ENCODE peak calls at places on chromosomes 1 and 21, in eight cellular contexts. One of them, this sample, is unnamed.

GRCh38 chr1:94011709-94012590 is 102.7 kb upstream of the GCLM start:
- DNase-seq in CD8-positive, alpha-beta T cell: no peak
- DNase-seq in glutamatergic neuron: peak
- DNase-seq in mesothelial cell of epicardium: no peak
- DNase-seq in tibial artery: no peak
- DNase-seq in IMR-90: peak
- DNase-seq in lower lobe of right lung: no peak
- DNase-seq in fibroblast of pulmonary artery: no peak
- DNase-seq in this sample: no peak

GRCh38 chr1:112245114-112245513 is 150.9 kb upstream of the CTTNBP2NL start:
- DNase-seq in mesothelial cell of epicardium: no peak
- DNase-seq in fibroblast of pulmonary artery: no peak
- DNase-seq in glutamatergic neuron: no peak
- DNase-seq in IMR-90: no peak
- DNase-seq in lower lobe of right lung: no peak
- DNase-seq in CD8-positive, alpha-beta T cell: no peak
- DNase-seq in tibial artery: no peak
- DNase-seq in this sample: no peak

GRCh38 chr1:88519156-88519555 is 164.9 kb upstream of the PKN2 start:
- DNase-seq in fibroblast of pulmonary artery: no peak
- DNase-seq in mesothelial cell of epicardium: no peak
- DNase-seq in IMR-90: peak
- DNase-seq in tibial artery: no peak
- DNase-seq in lower lobe of right lung: no peak
- DNase-seq in glutamatergic neuron: no peak
- DNase-seq in CD8-positive, alpha-beta T cell: no peak
- DNase-seq in this sample: no peak

GRCh38 chr1:234535763-234536515 is 57.0 kb upstream of the TARBP1 start:
- DNase-seq in IMR-90: peak
- DNase-seq in CD8-positive, alpha-beta T cell: no peak
- DNase-seq in glutamatergic neuron: no peak
- DNase-seq in fibroblast of pulmonary artery: peak
- DNase-seq in mesothelial cell of epicardium: no peak
- DNase-seq in tibial artery: peak
- DNase-seq in lower lobe of right lung: peak
- DNase-seq in this sample: no peak

GRCh38 chr1:220885971-220886370 is 6.7 kb downstream of the HLX start:
- DNase-seq in lower lobe of right lung: no peak
- DNase-seq in CD8-positive, alpha-beta T cell: no peak
- DNase-seq in glutamatergic neuron: no peak
- DNase-seq in IMR-90: no peak
- DNase-seq in tibial artery: no peak
- DNase-seq in mesothelial cell of epicardium: no peak
- DNase-seq in fibroblast of pulmonary artery: no peak
- DNase-seq in this sample: no peak

GRCh38 chr1:110524311-110525249 is 5.6 kb upstream of the KCNA10 start:
- DNase-seq in fibroblast of pulmonary artery: peak
- DNase-seq in glutamatergic neuron: peak
- DNase-seq in tibial artery: no peak
- DNase-seq in IMR-90: peak
- DNase-seq in mesothelial cell of epicardium: peak
- DNase-seq in lower lobe of right lung: no peak
- DNase-seq in CD8-positive, alpha-beta T cell: peak
- DNase-seq in this sample: peak

GRCh38 chr1:236130372-236130771 is 12.0 kb upstream of the GPR137B start:
- DNase-seq in glutamatergic neuron: no peak
- DNase-seq in IMR-90: no peak
- DNase-seq in fibroblast of pulmonary artery: no peak
- DNase-seq in CD8-positive, alpha-beta T cell: no peak
- DNase-seq in mesothelial cell of epicardium: no peak
- DNase-seq in lower lobe of right lung: no peak
- DNase-seq in tibial artery: no peak
- DNase-seq in this sample: no peak

GRCh38 chr1:39359028-39359570 is 132.3 kb upstream of the BMP8A start:
- DNase-seq in CD8-positive, alpha-beta T cell: no peak
- DNase-seq in glutamatergic neuron: no peak
- DNase-seq in tibial artery: no peak
- DNase-seq in lower lobe of right lung: no peak
- DNase-seq in IMR-90: no peak
- DNase-seq in fibroblast of pulmonary artery: peak
- DNase-seq in mesothelial cell of epicardium: no peak
- DNase-seq in this sample: no peak

GRCh38 chr1:97870574-97870973 is 50.3 kb downstream of the DPYD start:
- DNase-seq in IMR-90: no peak
- DNase-seq in mesothelial cell of epicardium: no peak
- DNase-seq in fibroblast of pulmonary artery: no peak
- DNase-seq in glutamatergic neuron: no peak
- DNase-seq in tibial artery: no peak
- DNase-seq in lower lobe of right lung: no peak
- DNase-seq in CD8-positive, alpha-beta T cell: no peak
- DNase-seq in this sample: no peak

GRCh38 chr1:193540511-193540910 is 354.1 kb upstream of the B3GALT2 start:
- DNase-seq in fibroblast of pulmonary artery: no peak
- DNase-seq in glutamatergic neuron: no peak
- DNase-seq in CD8-positive, alpha-beta T cell: no peak
- DNase-seq in mesothelial cell of epicardium: no peak
- DNase-seq in tibial artery: no peak
- DNase-seq in lower lobe of right lung: no peak
- DNase-seq in IMR-90: no peak
- DNase-seq in this sample: no peak

GRCh38 chr1:205049479-205049878 is 6.5 kb downstream of the CNTN2 start:
- DNase-seq in glutamatergic neuron: no peak
- DNase-seq in CD8-positive, alpha-beta T cell: no peak
- DNase-seq in tibial artery: no peak
- DNase-seq in fibroblast of pulmonary artery: no peak
- DNase-seq in IMR-90: no peak
- DNase-seq in mesothelial cell of epicardium: no peak
- DNase-seq in lower lobe of right lung: no peak
- DNase-seq in this sample: no peak

GRCh38 chr1:246768403-246769020 is 44.3 kb downstream of the SCCPDH start:
- DNase-seq in mesothelial cell of epicardium: no peak
- DNase-seq in lower lobe of right lung: no peak
- DNase-seq in IMR-90: no peak
- DNase-seq in CD8-positive, alpha-beta T cell: no peak
- DNase-seq in glutamatergic neuron: no peak
- DNase-seq in fibroblast of pulmonary artery: no peak
- DNase-seq in tibial artery: no peak
- DNase-seq in this sample: no peak

GRCh38 chr1:227854189-227854588 is 38.7 kb downstream of the PRSS38 start:
- DNase-seq in glutamatergic neuron: no peak
- DNase-seq in mesothelial cell of epicardium: no peak
- DNase-seq in CD8-positive, alpha-beta T cell: no peak
- DNase-seq in lower lobe of right lung: no peak
- DNase-seq in tibial artery: no peak
- DNase-seq in fibroblast of pulmonary artery: no peak
- DNase-seq in IMR-90: no peak
- DNase-seq in this sample: no peak

GRCh38 chr1:223010552-223011229 is 132.4 kb downstream of the TLR5 start:
- DNase-seq in mesothelial cell of epicardium: no peak
- DNase-seq in IMR-90: peak
- DNase-seq in fibroblast of pulmonary artery: no peak
- DNase-seq in glutamatergic neuron: no peak
- DNase-seq in tibial artery: no peak
- DNase-seq in lower lobe of right lung: no peak
- DNase-seq in CD8-positive, alpha-beta T cell: no peak
- DNase-seq in this sample: no peak

GRCh38 chr1:58551741-58552140 is 5.2 kb upstream of the OMA1 start:
- DNase-seq in CD8-positive, alpha-beta T cell: no peak
- DNase-seq in mesothelial cell of epicardium: no peak
- DNase-seq in fibroblast of pulmonary artery: no peak
- DNase-seq in tibial artery: no peak
- DNase-seq in IMR-90: no peak
- DNase-seq in lower lobe of right lung: no peak
- DNase-seq in glutamatergic neuron: no peak
- DNase-seq in this sample: no peak

GRCh38 chr21:37145635-37146111 is 72.6 kb downstream of the TTC3 start:
- DNase-seq in lower lobe of right lung: no peak
- DNase-seq in CD8-positive, alpha-beta T cell: no peak
- DNase-seq in mesothelial cell of epicardium: no peak
- DNase-seq in tibial artery: no peak
- DNase-seq in fibroblast of pulmonary artery: no peak
- DNase-seq in glutamatergic neuron: no peak
- DNase-seq in IMR-90: peak
- DNase-seq in this sample: no peak

GRCh38 chr1:28246427-28246832 is 10.5 kb downstream of the ATP5IF1 start:
- DNase-seq in CD8-positive, alpha-beta T cell: no peak
- DNase-seq in lower lobe of right lung: no peak
- DNase-seq in mesothelial cell of epicardium: no peak
- DNase-seq in glutamatergic neuron: no peak
- DNase-seq in tibial artery: no peak
- DNase-seq in IMR-90: peak
- DNase-seq in fibroblast of pulmonary artery: peak
- DNase-seq in this sample: no peak

GRCh38 chr1:25700124-25700523 is 83.5 kb downstream of the MAN1C1 start:
- DNase-seq in mesothelial cell of epicardium: no peak
- DNase-seq in tibial artery: peak
- DNase-seq in glutamatergic neuron: no peak
- DNase-seq in lower lobe of right lung: no peak
- DNase-seq in fibroblast of pulmonary artery: peak
- DNase-seq in CD8-positive, alpha-beta T cell: no peak
- DNase-seq in IMR-90: peak
- DNase-seq in this sample: no peak

GRCh38 chr1:180158149-180159147 is 3.8 kb downstream of the QSOX1 start:
- DNase-seq in fibroblast of pulmonary artery: no peak
- DNase-seq in mesothelial cell of epicardium: no peak
- DNase-seq in CD8-positive, alpha-beta T cell: no peak
- DNase-seq in glutamatergic neuron: no peak
- DNase-seq in tibial artery: no peak
- DNase-seq in lower lobe of right lung: no peak
- DNase-seq in IMR-90: no peak
- DNase-seq in this sample: peak

GRCh38 chr1:160874935-160875334 is 10.0 kb downstream of the ITLN1 start:
- DNase-seq in fibroblast of pulmonary artery: no peak
- DNase-seq in CD8-positive, alpha-beta T cell: no peak
- DNase-seq in IMR-90: no peak
- DNase-seq in glutamatergic neuron: no peak
- DNase-seq in tibial artery: no peak
- DNase-seq in mesothelial cell of epicardium: no peak
- DNase-seq in lower lobe of right lung: no peak
- DNase-seq in this sample: no peak

GRCh38 chr21:46621457-46622182 is 13.9 kb upstream of the PRMT2 start:
- DNase-seq in IMR-90: no peak
- DNase-seq in fibroblast of pulmonary artery: no peak
- DNase-seq in lower lobe of right lung: no peak
- DNase-seq in CD8-positive, alpha-beta T cell: no peak
- DNase-seq in mesothelial cell of epicardium: no peak
- DNase-seq in glutamatergic neuron: no peak
- DNase-seq in tibial artery: no peak
- DNase-seq in this sample: no peak

GRCh38 chr1:11719313-11720032 is 16.5 kb upstream of the AGTRAP start:
- DNase-seq in glutamatergic neuron: peak
- DNase-seq in fibroblast of pulmonary artery: peak
- DNase-seq in mesothelial cell of epicardium: peak
- DNase-seq in CD8-positive, alpha-beta T cell: peak
- DNase-seq in IMR-90: peak
- DNase-seq in lower lobe of right lung: peak
- DNase-seq in tibial artery: peak
- DNase-seq in this sample: peak
- TF ChIP-seq CTCF in glutamatergic neuron: peak
- TF ChIP-seq CTCF in fibroblast of pulmonary artery: peak
- TF ChIP-seq CTCF in mesothelial cell of epicardium: peak
- TF ChIP-seq CTCF in CD8-positive, alpha-beta T cell: peak
- TF ChIP-seq CTCF in IMR-90: peak
- TF ChIP-seq CTCF in lower lobe of right lung: peak
- TF ChIP-seq CTCF in tibial artery: peak
- TF ChIP-seq CTCF in this sample: peak

DNA sequence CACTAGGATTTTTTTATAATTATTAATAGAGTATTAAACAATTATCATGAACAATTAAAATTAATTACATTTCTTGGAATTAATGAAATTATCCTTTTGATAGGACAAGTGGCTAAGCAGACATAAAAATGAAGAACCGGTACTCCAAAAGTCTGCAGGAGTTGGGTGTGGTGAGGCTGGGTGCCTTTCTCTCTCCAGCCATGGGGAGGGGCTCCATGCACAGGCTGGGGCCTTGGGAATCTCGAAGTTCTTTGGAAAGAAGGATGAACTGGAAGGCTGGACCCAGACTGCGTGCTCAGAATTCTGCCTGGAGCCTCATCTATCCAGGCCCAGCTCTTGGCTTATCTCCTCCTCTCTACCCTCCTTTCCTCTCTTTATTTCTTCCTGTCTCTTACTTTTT is 94.1 kb downstream of the ACTL8 start:
- DNase-seq in tibial artery: no peak
- DNase-seq in lower lobe of right lung: no peak
- DNase-seq in CD8-positive, alpha-beta T cell: no peak
- DNase-seq in fibroblast of pulmonary artery: no peak
- DNase-seq in mesothelial cell of epicardium: no peak
- DNase-seq in IMR-90: peak
- DNase-seq in glutamatergic neuron: no peak
- DNase-seq in this sample: no peak
- TF ChIP-seq CTCF in tibial artery: no peak
- TF ChIP-seq CTCF in lower lobe of right lung: no peak
- TF ChIP-seq CTCF in CD8-positive, alpha-beta T cell: no peak
- TF ChIP-seq CTCF in fibroblast of pulmonary artery: peak
- TF ChIP-seq CTCF in mesothelial cell of epicardium: no peak
- TF ChIP-seq CTCF in IMR-90: peak
- TF ChIP-seq CTCF in glutamatergic neuron: no peak
- TF ChIP-seq CTCF in this sample: no peak

GRCh38 chr1:79041666-79042065 is 35.1 kb upstream of the ADGRL4 start:
- DNase-seq in tibial artery: no peak
- DNase-seq in mesothelial cell of epicardium: no peak
- DNase-seq in glutamatergic neuron: no peak
- DNase-seq in lower lobe of right lung: no peak
- DNase-seq in fibroblast of pulmonary artery: peak
- DNase-seq in IMR-90: peak
- DNase-seq in CD8-positive, alpha-beta T cell: no peak
- DNase-seq in this sample: no peak

GRCh38 chr1:79043506-79043905 is 37.0 kb upstream of the ADGRL4 start:
- DNase-seq in lower lobe of right lung: no peak
- DNase-seq in mesothelial cell of epicardium: no peak
- DNase-seq in IMR-90: peak
- DNase-seq in fibroblast of pulmonary artery: peak
- DNase-seq in glutamatergic neuron: no peak
- DNase-seq in tibial artery: no peak
- DNase-seq in CD8-positive, alpha-beta T cell: no peak
- DNase-seq in this sample: no peak

GRCh38 chr1:79042117-79042516 is 35.6 kb upstream of the ADGRL4 start:
- DNase-seq in CD8-positive, alpha-beta T cell: no peak
- DNase-seq in fibroblast of pulmonary artery: peak
- DNase-seq in glutamatergic neuron: no peak
- DNase-seq in IMR-90: peak
- DNase-seq in mesothelial cell of epicardium: no peak
- DNase-seq in tibial artery: no peak
- DNase-seq in lower lobe of right lung: no peak
- DNase-seq in this sample: no peak

GRCh38 chr1:79042539-79042938 is 36.0 kb upstream of the ADGRL4 start:
- DNase-seq in mesothelial cell of epicardium: no peak
- DNase-seq in glutamatergic neuron: no peak
- DNase-seq in IMR-90: no peak
- DNase-seq in lower lobe of right lung: no peak
- DNase-seq in tibial artery: no peak
- DNase-seq in fibroblast of pulmonary artery: peak
- DNase-seq in CD8-positive, alpha-beta T cell: no peak
- DNase-seq in this sample: no peak

GRCh38 chr1:79044974-79045650 is 38.6 kb upstream of the ADGRL4 start:
- DNase-seq in mesothelial cell of epicardium: no peak
- DNase-seq in fibroblast of pulmonary artery: peak
- DNase-seq in lower lobe of right lung: no peak
- DNase-seq in CD8-positive, alpha-beta T cell: no peak
- DNase-seq in IMR-90: no peak
- DNase-seq in glutamatergic neuron: peak
- DNase-seq in tibial artery: no peak
- DNase-seq in this sample: no peak
- TF ChIP-seq CTCF in mesothelial cell of epicardium: no peak
- TF ChIP-seq CTCF in fibroblast of pulmonary artery: peak
- TF ChIP-seq CTCF in lower lobe of right lung: no peak
- TF ChIP-seq CTCF in CD8-positive, alpha-beta T cell: no peak
- TF ChIP-seq CTCF in IMR-90: no peak
- TF ChIP-seq CTCF in glutamatergic neuron: no peak
- TF ChIP-seq CTCF in tibial artery: no peak
- TF ChIP-seq CTCF in this sample: no peak

GRCh38 chr1:150696995-150697927 is at the start of gene GOLPH3L:
- DNase-seq in fibroblast of pulmonary artery: peak
- DNase-seq in glutamatergic neuron: peak
- DNase-seq in IMR-90: peak
- DNase-seq in mesothelial cell of epicardium: peak
- DNase-seq in CD8-positive, alpha-beta T cell: peak
- DNase-seq in tibial artery: peak
- DNase-seq in lower lobe of right lung: peak
- DNase-seq in this sample: peak
- TF ChIP-seq CTCF in fibroblast of pulmonary artery: peak
- TF ChIP-seq CTCF in glutamatergic neuron: no peak
- TF ChIP-seq CTCF in IMR-90: peak
- TF ChIP-seq CTCF in mesothelial cell of epicardium: no peak
- TF ChIP-seq CTCF in CD8-positive, alpha-beta T cell: no peak
- TF ChIP-seq CTCF in tibial artery: no peak
- TF ChIP-seq CTCF in lower lobe of right lung: peak
- TF ChIP-seq CTCF in this sample: no peak

This sample was measured in D721Med.